ENCODE peak calls at places on chromosomes 11 and 22, in seven cellular contexts. Y is glutamatergic neuron, W is HFFc6, M is retinal pigment epithelial cell, C is HFF-Myc, T is anterior cingulate cortex, B is T-helper 1 cell. Q is an unnamed sample.

GRCh38 chr11:80462211-80462610 is 1021.4 kb upstream of the TENM4 start:
- DNase-seq in C (no peak), B (no peak), W (no peak), T (no peak), Y (no peak), M (peak; percentile 14), Q (no peak)

GRCh38 chr11:29321293-29322132 is 695.3 kb downstream of the KCNA4 start:
- DNase-seq in T (no peak), B (no peak), W (peak; percentile 43), C (no peak), Y (no peak), M (no peak), Q (no peak)

GRCh38 chr11:10923886-10924285 is 66.0 kb upstream of the ZBED5 start:
- DNase-seq in B (no peak), Y (no peak), M (no peak), C (no peak), T (no peak), W (no peak), Q (no peak)

GRCh38 chr11:371051-371450 is 1.8 kb downstream of the B4GALNT4 start:
- DNase-seq in M (no peak), W (no peak), C (no peak), B (no peak), T (no peak), Y (peak; percentile 20), Q (no peak)

GRCh38 chr22:41504397-41504796 is 35.5 kb downstream of the ACO2 start:
- DNase-seq in Y (peak; percentile 67), M (no peak), C (no peak), B (no peak), T (no peak), W (no peak), Q (no peak)

GRCh38 chr11:113553235-113553634 is 78.0 kb upstream of the DRD2 start:
- DNase-seq in T (no peak), M (peak; percentile 56), B (no peak), W (peak; percentile 78), C (peak; percentile 94), Y (no peak), Q (no peak)

GRCh38 chr11:35688023-35688422 is 25.4 kb downstream of the TRIM44 start:
- DNase-seq in B (no peak), T (no peak), Y (no peak), C (no peak), W (peak; percentile 6), M (no peak), Q (no peak)

GRCh38 chr11:64305691-64306562 is 603 bp downstream of the ESRRA start:
- DNase-seq in M (no peak), T (peak; percentile 61), Y (peak; percentile 67), B (peak; percentile 61), C (no peak), W (no peak), Q (peak; percentile 67)

GRCh38 chr22:32803020-32803758 is 1.7 kb downstream of the TIMP3 start:
- DNase-seq in W (peak; percentile 79), C (no peak), Y (no peak), M (no peak), T (no peak), B (no peak), Q (no peak)

GRCh38 chr11:93492464-93493251 is 50.5 kb downstream of the SMCO4 start:
- DNase-seq in W (no peak), Y (no peak), C (no peak), M (no peak), T (no peak), B (no peak), Q (no peak)

GRCh38 chr11:134469627-134470026 is 57.6 kb upstream of the B3GAT1 start:
- DNase-seq in Y (no peak), W (no peak), B (no peak), M (no peak), T (no peak), C (no peak), Q (no peak)

GRCh38 chr11:46865340-46865739 is 19.3 kb upstream of the CKAP5 start:
- DNase-seq in B (no peak), C (peak; percentile 6), W (peak; percentile 70), T (no peak), M (peak; percentile 43), Y (no peak), Q (no peak)

GRCh38 chr22:37742374-37743092 is 45.7 kb downstream of the TRIOBP start:
- DNase-seq in B (no peak), W (peak; percentile 88), T (no peak), M (no peak), C (no peak), Y (no peak), Q (no peak)

GRCh38 chr11:131109256-131109655 is 193.0 kb upstream of the SNX19 start:
- DNase-seq in B (no peak), M (no peak), T (no peak), Y (no peak), C (no peak), W (peak; percentile 71), Q (no peak)

Q was measured in T-helper 17 cell.